ENCODE peak calls at places on chromosomes 11 and 22, in seven cellular contexts. L is mesothelial cell of epicardium, U is type B pancreatic cell, E is upper lobe of right lung, R is bronchial epithelial cell, Y is RWPE1, T is IMR-90. D is an unnamed sample.

GRCh38 chr11:113447621-113448310 is 27.4 kb downstream of the DRD2 start:
- DNase-seq in L (no peak), U (no peak), E (no peak), R (peak; percentile 89), Y (peak; percentile 71), T (peak; percentile 40), D (no peak)

GRCh38 chr22:22487059-22487458 is 21.5 kb downstream of the ZNF280B start:
- DNase-seq in L (no peak), U (no peak), E (no peak), R (no peak), Y (no peak), T (no peak), D (no peak)

GRCh38 chr11:44950625-44951472 is at the start of gene TP53I11:
- DNase-seq in L (peak; percentile 57), U (peak; percentile 85), E (peak; percentile 96), R (no peak), Y (peak; percentile 41), T (peak; percentile 60), D (no peak)

GRCh38 chr11:114280696-114281095 is 15.5 kb upstream of the NNMT start:
- DNase-seq in L (peak; percentile 38), U (no peak), E (peak; percentile 85), R (peak; percentile 43), Y (peak; percentile 49), T (peak; percentile 85), D (no peak)

GRCh38 chr22:36433318-36434231 is 45.8 kb upstream of the MYH9 start:
- DNase-seq in L (no peak), U (no peak), E (peak; percentile 80), R (no peak), Y (no peak), T (no peak), D (no peak)

GRCh38 chr11:68357568-68357967 is 45.2 kb downstream of the LRP5 start:
- DNase-seq in L (no peak), U (no peak), E (no peak), R (no peak), Y (no peak), T (no peak), D (no peak)

GRCh38 chr22:49789289-49790141 is 38.2 kb downstream of the BRD1 start:
- DNase-seq in L (no peak), U (peak; percentile 59), E (no peak), R (no peak), Y (peak; percentile 14), T (peak; percentile 45), D (no peak)

GRCh38 chr11:32905028-32905667 is 12.5 kb downstream of the QSER1 start:
- DNase-seq in L (no peak), U (no peak), E (no peak), R (no peak), Y (no peak), T (peak; percentile 45), D (no peak)

GRCh38 chr22:49641770-49642313 is 185.8 kb downstream of the BRD1 start:
- DNase-seq in L (no peak), U (no peak), E (no peak), R (no peak), Y (no peak), T (no peak), D (no peak)

GRCh38 chr22:46501701-46502100 is 35.7 kb downstream of the CELSR1 start:
- DNase-seq in L (no peak), U (no peak), E (no peak), R (peak; percentile 87), Y (peak; percentile 68), T (peak; percentile 76), D (no peak)

GRCh38 chr11:133945087-133945974 is 11.4 kb downstream of the IGSF9B start:
- DNase-seq in L (no peak), U (no peak), E (no peak), R (peak; percentile 7), Y (no peak), T (peak; percentile 14), D (no peak)

GRCh38 chr11:101369835-101370234 is 214.0 kb downstream of the TRPC6 start:
- DNase-seq in L (no peak), U (no peak), E (no peak), R (no peak), Y (no peak), T (no peak), D (no peak)

GRCh38 chr11:59097113-59097708 is 9.8 kb upstream of the FAM111B start:
- DNase-seq in L (no peak), U (no peak), E (peak; percentile 71), R (peak; percentile 47), Y (peak; percentile 5), T (peak; percentile 62), D (peak; percentile 58)

GRCh38 chr22:19959043-19959586 is 17.5 kb upstream of the TXNRD2 start:
- DNase-seq in L (peak; percentile 67), U (no peak), E (peak; percentile 88), R (peak; percentile 61), Y (no peak), T (peak; percentile 39), D (no peak)

GRCh38 chr22:32080904-32081303 is 37.8 kb downstream of the SLC5A1 start:
- DNase-seq in L (no peak), U (no peak), E (no peak), R (peak; percentile 61), Y (peak; percentile 64), T (peak; percentile 47), D (no peak)

GRCh38 chr22:46619830-46620501 is at the start of gene GRAMD4:
- DNase-seq in L (no peak), U (no peak), E (no peak), R (no peak), Y (no peak), T (no peak), D (no peak)

GRCh38 chr11:79018371-79018849 is 422.4 kb downstream of the TENM4 start:
- DNase-seq in L (no peak), U (no peak), E (no peak), R (peak; percentile 65), Y (no peak), T (peak; percentile 97), D (no peak)

GRCh38 chr11:129375731-129376657 is at the start of gene BARX2:
- DNase-seq in L (peak; percentile 55), U (peak; percentile 72), E (peak; percentile 82), R (peak; percentile 70), Y (peak; percentile 51), T (peak; percentile 54), D (no peak)
- TF ChIP-seq CTCF in L (no peak), U (peak; percentile 69), E (no peak), R (peak; percentile 89), Y (peak; percentile 77), T (peak; percentile 57), D (no peak)

GRCh38 chr11:94563848-94564442 is 3.2 kb upstream of the PIWIL4 start:
- DNase-seq in L (no peak), U (no peak), E (no peak), R (no peak), Y (no peak), T (no peak), D (no peak)
- TF ChIP-seq CTCF in L (no peak), U (no peak), E (no peak), R (no peak), Y (no peak), T (no peak), D (peak; percentile 6)

DNA sequence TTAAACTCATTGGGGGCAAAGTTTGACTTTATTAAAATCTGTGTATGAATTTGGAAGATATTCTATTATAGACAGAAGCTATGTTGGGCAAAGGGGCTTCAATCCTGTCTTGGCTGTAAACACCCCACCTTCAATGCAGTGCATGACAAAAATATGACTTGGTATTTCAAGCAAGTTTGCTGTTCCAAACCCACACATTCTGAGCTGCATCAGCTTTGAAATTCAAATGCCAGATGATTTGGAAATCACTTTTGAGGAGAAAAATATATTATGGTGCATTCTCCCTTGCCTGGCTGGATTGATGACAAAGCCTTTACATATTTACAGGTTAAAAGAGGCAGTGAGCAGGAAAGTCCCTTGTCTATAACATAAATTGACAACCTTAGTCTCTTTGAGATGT is 760.0 kb downstream of the NELL1 start:
- DNase-seq in L (no peak), U (no peak), E (no peak), R (no peak), Y (no peak), T (no peak), D (no peak)
- TF ChIP-seq CTCF in L (no peak), U (no peak), E (no peak), R (no peak), Y (no peak), T (no peak), D (no peak)

GRCh38 chr11:83282084-83282716 is 4.0 kb downstream of the CCDC90B start:
- DNase-seq in L (no peak), U (no peak), E (no peak), R (no peak), Y (no peak), T (peak; percentile 8), D (no peak)

GRCh38 chr11:83284501-83285051 is 1.6 kb downstream of the CCDC90B start:
- DNase-seq in L (no peak), U (no peak), E (no peak), R (peak; percentile 13), Y (no peak), T (no peak), D (no peak)

GRCh38 chr11:83285131-83285770 is 916 bp downstream of the CCDC90B start:
- DNase-seq in L (no peak), U (no peak), E (no peak), R (no peak), Y (no peak), T (no peak), D (no peak)

GRCh38 chr11:83287631-83288030 is 1.5 kb upstream of the CCDC90B start:
- DNase-seq in L (no peak), U (no peak), E (no peak), R (no peak), Y (no peak), T (no peak), D (no peak)

DNA sequence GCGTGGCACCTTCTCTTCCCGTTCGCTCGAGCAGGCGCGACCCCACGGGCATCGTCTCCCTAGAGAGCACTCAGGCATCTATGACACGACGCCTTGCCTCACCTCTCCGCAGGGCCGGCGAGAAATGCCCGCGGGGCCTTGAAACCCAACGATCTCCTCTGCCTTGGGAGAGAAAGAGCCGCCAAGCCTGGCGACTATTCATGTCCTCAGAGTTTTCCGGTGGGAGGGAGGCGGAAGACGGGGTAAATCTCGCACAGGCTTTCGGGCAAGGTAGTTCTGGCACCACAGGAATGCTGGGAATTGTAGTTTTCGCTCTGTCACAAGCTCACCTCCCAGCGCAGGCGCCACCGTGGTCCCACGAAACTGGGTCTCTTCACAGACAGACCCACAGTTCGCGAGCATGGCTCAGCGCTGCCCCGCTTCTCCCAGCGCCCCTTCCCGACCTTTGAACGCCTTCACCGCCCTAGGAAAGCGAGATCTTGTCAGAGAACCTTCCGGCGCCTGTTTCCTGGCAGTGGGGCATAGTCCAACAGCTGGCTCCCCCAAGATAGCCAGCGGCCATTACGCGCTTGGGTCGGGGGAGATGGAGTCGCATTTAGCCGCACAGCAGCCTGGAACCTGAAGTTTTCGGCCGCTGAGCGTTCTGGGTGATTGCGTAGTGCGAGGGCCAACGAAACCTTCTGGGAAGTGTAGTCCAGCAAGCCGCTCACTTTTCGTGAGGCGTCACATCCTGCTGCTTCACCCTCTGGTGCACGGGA is at the start of gene CCDC90B:
- DNase-seq in L (peak; percentile 75), U (peak; percentile 91), E (peak; percentile 96), R (peak; percentile 97), Y (peak; percentile 93), T (peak; percentile 98), D (peak; percentile 93)
- TF ChIP-seq CTCF in L (no peak), U (no peak), E (no peak), R (peak; percentile 37), Y (peak; percentile 61), T (peak; percentile 54), D (no peak)

GRCh38 chr11:390175-390574 is 3.8 kb upstream of the PKP3 start:
- DNase-seq in L (no peak), U (no peak), E (no peak), R (no peak), Y (no peak), T (no peak), D (no peak)
- TF ChIP-seq CTCF in L (no peak), U (no peak), E (no peak), R (peak; percentile 51), Y (no peak), T (no peak), D (no peak)

GRCh38 chr11:124069429-124070401 is 28.6 kb upstream of the OR10G7 start:
- DNase-seq in L (no peak), U (no peak), E (peak; percentile 75), R (peak; percentile 54), Y (peak; percentile 16), T (peak; percentile 50), D (peak; percentile 54)
- TF ChIP-seq CTCF in L (peak; percentile 26), U (peak; percentile 71), E (peak; percentile 41), R (peak; percentile 80), Y (peak; percentile 49), T (peak; percentile 70), D (peak; percentile 78)